ENCODE peak calls at places on chromosomes 6 and 20, in seven cellular contexts. One of them, this sample, is unnamed.

GRCh38 chr6:81228912-81229540 is 523.5 kb downstream of the TENT5A start:
- DNase-seq in activated CD4-positive, alpha-beta T cell treated with anti-CD3 and anti-CD28 coated beads, Interleukin-2, amount 50 U/mL, for 24 hours: no peak
- DNase-seq in amniotic epithelial cell: peak; percentile 79
- DNase-seq in HTR-8/SVneo: no peak
- DNase-seq in transverse colon: no peak
- DNase-seq in HepG2: no peak
- DNase-seq in NCI-H524: no peak
- DNase-seq in this sample: no peak

GRCh38 chr20:38723069-38723981 is 961 bp upstream of the SLC32A1 start:
- DNase-seq in activated CD4-positive, alpha-beta T cell treated with anti-CD3 and anti-CD28 coated beads, Interleukin-2, amount 50 U/mL, for 24 hours: no peak
- DNase-seq in amniotic epithelial cell: peak; percentile 58
- DNase-seq in HTR-8/SVneo: no peak
- DNase-seq in transverse colon: no peak
- DNase-seq in HepG2: no peak
- DNase-seq in NCI-H524: no peak
- DNase-seq in this sample: no peak

GRCh38 chr6:112571886-112572285 is 224.8 kb downstream of the RFPL4B start:
- DNase-seq in activated CD4-positive, alpha-beta T cell treated with anti-CD3 and anti-CD28 coated beads, Interleukin-2, amount 50 U/mL, for 24 hours: no peak
- DNase-seq in amniotic epithelial cell: no peak
- DNase-seq in HTR-8/SVneo: no peak
- DNase-seq in transverse colon: no peak
- DNase-seq in HepG2: no peak
- DNase-seq in NCI-H524: no peak
- DNase-seq in this sample: no peak

GRCh38 chr6:148140772-148141557 is 201.7 kb upstream of the SASH1 start:
- DNase-seq in activated CD4-positive, alpha-beta T cell treated with anti-CD3 and anti-CD28 coated beads, Interleukin-2, amount 50 U/mL, for 24 hours: no peak
- DNase-seq in amniotic epithelial cell: no peak
- DNase-seq in HTR-8/SVneo: no peak
- DNase-seq in transverse colon: no peak
- DNase-seq in HepG2: peak; percentile 13
- DNase-seq in NCI-H524: no peak
- DNase-seq in this sample: no peak

GRCh38 chr6:89475106-89475505 is 42.2 kb downstream of the ANKRD6 start:
- DNase-seq in activated CD4-positive, alpha-beta T cell treated with anti-CD3 and anti-CD28 coated beads, Interleukin-2, amount 50 U/mL, for 24 hours: no peak
- DNase-seq in amniotic epithelial cell: no peak
- DNase-seq in HTR-8/SVneo: no peak
- DNase-seq in transverse colon: no peak
- DNase-seq in HepG2: no peak
- DNase-seq in NCI-H524: no peak
- DNase-seq in this sample: no peak

GRCh38 chr6:134363323-134364039 is 45.6 kb upstream of the SGK1 start:
- DNase-seq in activated CD4-positive, alpha-beta T cell treated with anti-CD3 and anti-CD28 coated beads, Interleukin-2, amount 50 U/mL, for 24 hours: no peak
- DNase-seq in amniotic epithelial cell: peak; percentile 69
- DNase-seq in HTR-8/SVneo: peak; percentile 74
- DNase-seq in transverse colon: no peak
- DNase-seq in HepG2: no peak
- DNase-seq in NCI-H524: no peak
- DNase-seq in this sample: no peak

GRCh38 chr6:157823001-157823522 is at the start of gene SNX9:
- DNase-seq in activated CD4-positive, alpha-beta T cell treated with anti-CD3 and anti-CD28 coated beads, Interleukin-2, amount 50 U/mL, for 24 hours: peak; percentile 46
- DNase-seq in amniotic epithelial cell: peak; percentile 69
- DNase-seq in HTR-8/SVneo: peak; percentile 38
- DNase-seq in transverse colon: peak; percentile 83
- DNase-seq in HepG2: peak; percentile 54
- DNase-seq in NCI-H524: peak; percentile 25
- DNase-seq in this sample: peak; percentile 47

GRCh38 chr6:88165877-88166492 is at the start of gene CNR1:
- DNase-seq in activated CD4-positive, alpha-beta T cell treated with anti-CD3 and anti-CD28 coated beads, Interleukin-2, amount 50 U/mL, for 24 hours: no peak
- DNase-seq in amniotic epithelial cell: peak; percentile 5
- DNase-seq in HTR-8/SVneo: no peak
- DNase-seq in transverse colon: peak; percentile 84
- DNase-seq in HepG2: no peak
- DNase-seq in NCI-H524: peak; percentile 44
- DNase-seq in this sample: peak; percentile 52

GRCh38 chr6:77462359-77463307 is 658 bp downstream of the HTR1B start:
- DNase-seq in activated CD4-positive, alpha-beta T cell treated with anti-CD3 and anti-CD28 coated beads, Interleukin-2, amount 50 U/mL, for 24 hours: no peak
- DNase-seq in amniotic epithelial cell: peak; percentile 64
- DNase-seq in HTR-8/SVneo: no peak
- DNase-seq in transverse colon: no peak
- DNase-seq in HepG2: no peak
- DNase-seq in NCI-H524: no peak
- DNase-seq in this sample: no peak

GRCh38 chr6:106056738-106057390 is 29.3 kb upstream of the PRDM1 start:
- DNase-seq in activated CD4-positive, alpha-beta T cell treated with anti-CD3 and anti-CD28 coated beads, Interleukin-2, amount 50 U/mL, for 24 hours: no peak
- DNase-seq in amniotic epithelial cell: no peak
- DNase-seq in HTR-8/SVneo: no peak
- DNase-seq in transverse colon: peak; percentile 27
- DNase-seq in HepG2: no peak
- DNase-seq in NCI-H524: no peak
- DNase-seq in this sample: no peak

GRCh38 chr20:8953300-8953699 is 115.6 kb upstream of the PLCB4 start:
- DNase-seq in activated CD4-positive, alpha-beta T cell treated with anti-CD3 and anti-CD28 coated beads, Interleukin-2, amount 50 U/mL, for 24 hours: no peak
- DNase-seq in amniotic epithelial cell: no peak
- DNase-seq in HTR-8/SVneo: no peak
- DNase-seq in transverse colon: no peak
- DNase-seq in HepG2: no peak
- DNase-seq in NCI-H524: no peak
- DNase-seq in this sample: no peak

GRCh38 chr6:37913210-37913609 is 93.7 kb downstream of the ZFAND3 start:
- DNase-seq in activated CD4-positive, alpha-beta T cell treated with anti-CD3 and anti-CD28 coated beads, Interleukin-2, amount 50 U/mL, for 24 hours: no peak
- DNase-seq in amniotic epithelial cell: peak; percentile 64
- DNase-seq in HTR-8/SVneo: no peak
- DNase-seq in transverse colon: no peak
- DNase-seq in HepG2: no peak
- DNase-seq in NCI-H524: no peak
- DNase-seq in this sample: no peak

GRCh38 chr6:89834884-89835792 is 5.5 kb downstream of the CASP8AP2 start:
- DNase-seq in activated CD4-positive, alpha-beta T cell treated with anti-CD3 and anti-CD28 coated beads, Interleukin-2, amount 50 U/mL, for 24 hours: peak; percentile 14
- DNase-seq in amniotic epithelial cell: no peak
- DNase-seq in HTR-8/SVneo: no peak
- DNase-seq in transverse colon: no peak
- DNase-seq in HepG2: no peak
- DNase-seq in NCI-H524: no peak
- DNase-seq in this sample: no peak

GRCh38 chr6:117919775-117920492 is 12.9 kb downstream of the SLC35F1 start:
- DNase-seq in activated CD4-positive, alpha-beta T cell treated with anti-CD3 and anti-CD28 coated beads, Interleukin-2, amount 50 U/mL, for 24 hours: no peak
- DNase-seq in amniotic epithelial cell: no peak
- DNase-seq in HTR-8/SVneo: no peak
- DNase-seq in transverse colon: no peak
- DNase-seq in HepG2: no peak
- DNase-seq in NCI-H524: peak; percentile 61
- DNase-seq in this sample: no peak

GRCh38 chr6:85551264-85551663 is 42.4 kb downstream of the SNX14 start:
- DNase-seq in activated CD4-positive, alpha-beta T cell treated with anti-CD3 and anti-CD28 coated beads, Interleukin-2, amount 50 U/mL, for 24 hours: no peak
- DNase-seq in amniotic epithelial cell: no peak
- DNase-seq in HTR-8/SVneo: no peak
- DNase-seq in transverse colon: no peak
- DNase-seq in HepG2: no peak
- DNase-seq in NCI-H524: peak; percentile 2
- DNase-seq in this sample: no peak

GRCh38 chr6:144265390-144265789 is 19.7 kb upstream of the UTRN start:
- DNase-seq in activated CD4-positive, alpha-beta T cell treated with anti-CD3 and anti-CD28 coated beads, Interleukin-2, amount 50 U/mL, for 24 hours: no peak
- DNase-seq in amniotic epithelial cell: peak; percentile 81
- DNase-seq in HTR-8/SVneo: peak; percentile 49
- DNase-seq in transverse colon: no peak
- DNase-seq in HepG2: peak; percentile 67
- DNase-seq in NCI-H524: no peak
- DNase-seq in this sample: no peak

GRCh38 chr6:80338201-80338836 is 231.8 kb downstream of the BCKDHB start:
- DNase-seq in activated CD4-positive, alpha-beta T cell treated with anti-CD3 and anti-CD28 coated beads, Interleukin-2, amount 50 U/mL, for 24 hours: peak; percentile 55
- DNase-seq in amniotic epithelial cell: peak; percentile 54
- DNase-seq in HTR-8/SVneo: peak; percentile 25
- DNase-seq in transverse colon: peak; percentile 54
- DNase-seq in HepG2: peak; percentile 47
- DNase-seq in NCI-H524: peak; percentile 67
- DNase-seq in this sample: no peak

GRCh38 chr6:18035330-18035854 is 48.0 kb upstream of the KIF13A start:
- DNase-seq in activated CD4-positive, alpha-beta T cell treated with anti-CD3 and anti-CD28 coated beads, Interleukin-2, amount 50 U/mL, for 24 hours: no peak
- DNase-seq in amniotic epithelial cell: no peak
- DNase-seq in HTR-8/SVneo: no peak
- DNase-seq in transverse colon: no peak
- DNase-seq in HepG2: no peak
- DNase-seq in NCI-H524: no peak
- DNase-seq in this sample: no peak